ENCODE peak calls at places on chromosome 3, in ten cellular contexts. One of them, this sample, is unnamed.

GRCh38 chr3:124053871-124054270 is 61.9 kb upstream of the ROPN1 start:
- DNase-seq in dermis blood vessel endothelial cell: peak
- DNase-seq in T-helper 17 cell: no peak
- DNase-seq in HCEC 1CT: no peak
- DNase-seq in hypothalamus: no peak
- DNase-seq in left lung: no peak
- DNase-seq in NCI-H2029 treated with DMSO at 0.1 percent for 48 hours: peak
- DNase-seq in NCI-H1930: no peak
- DNase-seq in AG10803: no peak
- DNase-seq in T follicular helper cell: no peak
- DNase-seq in this sample: peak

GRCh38 chr3:71881732-71882131 is 96.8 kb upstream of the PROK2 start:
- DNase-seq in T follicular helper cell: no peak
- DNase-seq in hypothalamus: no peak
- DNase-seq in left lung: no peak
- DNase-seq in NCI-H1930: no peak
- DNase-seq in AG10803: no peak
- DNase-seq in HCEC 1CT: no peak
- DNase-seq in T-helper 17 cell: no peak
- DNase-seq in NCI-H2029 treated with DMSO at 0.1 percent for 48 hours: no peak
- DNase-seq in dermis blood vessel endothelial cell: no peak
- DNase-seq in this sample: no peak

GRCh38 chr3:126389112-126389791 is 5.5 kb upstream of the CFAP100 start:
- DNase-seq in T-helper 17 cell: no peak
- DNase-seq in HCEC 1CT: peak
- DNase-seq in AG10803: peak
- DNase-seq in hypothalamus: peak
- DNase-seq in NCI-H2029 treated with DMSO at 0.1 percent for 48 hours: peak
- DNase-seq in NCI-H1930: peak
- DNase-seq in dermis blood vessel endothelial cell: peak
- DNase-seq in left lung: peak
- DNase-seq in T follicular helper cell: no peak
- DNase-seq in this sample: peak

GRCh38 chr3:117873236-117873635 is 1161.4 kb downstream of the IGSF11 start:
- DNase-seq in T follicular helper cell: no peak
- DNase-seq in dermis blood vessel endothelial cell: no peak
- DNase-seq in T-helper 17 cell: no peak
- DNase-seq in AG10803: no peak
- DNase-seq in NCI-H2029 treated with DMSO at 0.1 percent for 48 hours: peak
- DNase-seq in HCEC 1CT: no peak
- DNase-seq in NCI-H1930: no peak
- DNase-seq in hypothalamus: peak
- DNase-seq in left lung: no peak
- DNase-seq in this sample: peak

GRCh38 chr3:146218880-146219866 is 31.7 kb downstream of the PLSCR4 start:
- DNase-seq in AG10803: peak
- DNase-seq in T-helper 17 cell: no peak
- DNase-seq in hypothalamus: no peak
- DNase-seq in NCI-H1930: peak
- DNase-seq in dermis blood vessel endothelial cell: peak
- DNase-seq in left lung: no peak
- DNase-seq in NCI-H2029 treated with DMSO at 0.1 percent for 48 hours: no peak
- DNase-seq in T follicular helper cell: peak
- DNase-seq in HCEC 1CT: peak
- DNase-seq in this sample: peak

GRCh38 chr3:127865941-127866340 is 43.6 kb upstream of the MGLL start:
- DNase-seq in left lung: no peak
- DNase-seq in AG10803: peak
- DNase-seq in NCI-H2029 treated with DMSO at 0.1 percent for 48 hours: no peak
- DNase-seq in NCI-H1930: no peak
- DNase-seq in T follicular helper cell: no peak
- DNase-seq in T-helper 17 cell: no peak
- DNase-seq in HCEC 1CT: peak
- DNase-seq in dermis blood vessel endothelial cell: no peak
- DNase-seq in hypothalamus: no peak
- DNase-seq in this sample: no peak

GRCh38 chr3:61841111-61841845 is 279.9 kb downstream of the PTPRG start:
- DNase-seq in dermis blood vessel endothelial cell: peak
- DNase-seq in T-helper 17 cell: no peak
- DNase-seq in hypothalamus: no peak
- DNase-seq in left lung: no peak
- DNase-seq in AG10803: no peak
- DNase-seq in NCI-H2029 treated with DMSO at 0.1 percent for 48 hours: peak
- DNase-seq in HCEC 1CT: peak
- DNase-seq in NCI-H1930: no peak
- DNase-seq in T follicular helper cell: no peak
- DNase-seq in this sample: no peak

GRCh38 chr3:142577701-142578308 is 728 bp downstream of the ATR start:
- DNase-seq in T-helper 17 cell: no peak
- DNase-seq in NCI-H2029 treated with DMSO at 0.1 percent for 48 hours: no peak
- DNase-seq in left lung: no peak
- DNase-seq in NCI-H1930: no peak
- DNase-seq in AG10803: no peak
- DNase-seq in dermis blood vessel endothelial cell: no peak
- DNase-seq in T follicular helper cell: no peak
- DNase-seq in HCEC 1CT: peak
- DNase-seq in hypothalamus: no peak
- DNase-seq in this sample: no peak

GRCh38 chr3:159928071-159928491 is 60.6 kb upstream of the IL12A start:
- DNase-seq in T follicular helper cell: no peak
- DNase-seq in left lung: no peak
- DNase-seq in HCEC 1CT: peak
- DNase-seq in T-helper 17 cell: no peak
- DNase-seq in NCI-H2029 treated with DMSO at 0.1 percent for 48 hours: no peak
- DNase-seq in NCI-H1930: no peak
- DNase-seq in dermis blood vessel endothelial cell: peak
- DNase-seq in hypothalamus: no peak
- DNase-seq in AG10803: peak
- DNase-seq in this sample: no peak

GRCh38 chr3:141686477-141687280 is 51.4 kb upstream of the RNF7 start:
- DNase-seq in NCI-H1930: no peak
- DNase-seq in T-helper 17 cell: no peak
- DNase-seq in AG10803: peak
- DNase-seq in NCI-H2029 treated with DMSO at 0.1 percent for 48 hours: peak
- DNase-seq in HCEC 1CT: peak
- DNase-seq in T follicular helper cell: no peak
- DNase-seq in dermis blood vessel endothelial cell: peak
- DNase-seq in left lung: peak
- DNase-seq in hypothalamus: peak
- DNase-seq in this sample: no peak

GRCh38 chr3:171967932-171968678 is 71.3 kb upstream of the FNDC3B start:
- DNase-seq in NCI-H1930: no peak
- DNase-seq in hypothalamus: no peak
- DNase-seq in left lung: no peak
- DNase-seq in dermis blood vessel endothelial cell: peak
- DNase-seq in T follicular helper cell: no peak
- DNase-seq in NCI-H2029 treated with DMSO at 0.1 percent for 48 hours: no peak
- DNase-seq in T-helper 17 cell: no peak
- DNase-seq in AG10803: peak
- DNase-seq in HCEC 1CT: no peak
- DNase-seq in this sample: no peak

GRCh38 chr3:55189359-55189801 is 261.5 kb upstream of the LRTM1 start:
- DNase-seq in T-helper 17 cell: no peak
- DNase-seq in AG10803: peak
- DNase-seq in HCEC 1CT: peak
- DNase-seq in NCI-H2029 treated with DMSO at 0.1 percent for 48 hours: no peak
- DNase-seq in T follicular helper cell: no peak
- DNase-seq in left lung: no peak
- DNase-seq in dermis blood vessel endothelial cell: peak
- DNase-seq in NCI-H1930: no peak
- DNase-seq in hypothalamus: no peak
- DNase-seq in this sample: no peak

GRCh38 chr3:136380530-136380929 is 130.4 kb downstream of the PCCB start:
- DNase-seq in HCEC 1CT: peak
- DNase-seq in hypothalamus: no peak
- DNase-seq in left lung: no peak
- DNase-seq in NCI-H2029 treated with DMSO at 0.1 percent for 48 hours: no peak
- DNase-seq in T-helper 17 cell: no peak
- DNase-seq in dermis blood vessel endothelial cell: no peak
- DNase-seq in T follicular helper cell: no peak
- DNase-seq in AG10803: peak
- DNase-seq in NCI-H1930: no peak
- DNase-seq in this sample: no peak

GRCh38 chr3:183766107-183766506 is 59.3 kb downstream of the MAP6D1 start:
- DNase-seq in hypothalamus: no peak
- DNase-seq in left lung: no peak
- DNase-seq in dermis blood vessel endothelial cell: peak
- DNase-seq in HCEC 1CT: no peak
- DNase-seq in AG10803: no peak
- DNase-seq in NCI-H2029 treated with DMSO at 0.1 percent for 48 hours: no peak
- DNase-seq in T follicular helper cell: no peak
- DNase-seq in T-helper 17 cell: no peak
- DNase-seq in NCI-H1930: no peak
- DNase-seq in this sample: no peak

GRCh38 chr3:106794442-106794841 is 582.8 kb upstream of the CCDC54 start:
- DNase-seq in NCI-H2029 treated with DMSO at 0.1 percent for 48 hours: no peak
- DNase-seq in hypothalamus: no peak
- DNase-seq in AG10803: no peak
- DNase-seq in HCEC 1CT: no peak
- DNase-seq in dermis blood vessel endothelial cell: no peak
- DNase-seq in NCI-H1930: no peak
- DNase-seq in T-helper 17 cell: no peak
- DNase-seq in T follicular helper cell: no peak
- DNase-seq in left lung: no peak
- DNase-seq in this sample: no peak

This sample was measured in NCI-H510A treated with DMSO at 0.1 percent for 48 hours.